ENCODE peak calls at places on chromosomes 7 and 10, in ten cellular contexts. V is PC-3, F is fibroblast of lung, X is right lobe of liver, S is A673, O is pancreas, T is body of pancreas, Y is lower lobe of right lung, E is upper lobe of left lung, M is upper lobe of right lung. J is an unnamed sample. For H3K4me1, the result is how much of the 10 kb centered on the place peaks cover.

GRCh38 chr7:128882134-128882533 is 19.5 kb downstream of the ATP6V1F start:
- DNase-seq in F (no peak), M (peak), O (no peak), X (peak), Y (peak), T (no peak), S (no peak), V (no peak), E (no peak), J (no peak)

GRCh38 chr7:1372063-1372462 is 87.2 kb downstream of the MICALL2 start:
- DNase-seq in E (no peak), O (no peak), F (no peak), S (no peak), Y (no peak), T (no peak), M (no peak), X (peak), V (no peak), J (no peak)

GRCh38 chr10:42367532-42368230 is 270.7 kb downstream of the ZNF33B start:
- DNase-seq in S (no peak), F (peak), E (peak), X (peak), Y (peak), V (peak), T (peak), M (peak), O (peak), J (peak)

GRCh38 chr10:76126607-76127190 is 695.3 kb downstream of the LRMDA start:
- DNase-seq in S (no peak), E (no peak), M (no peak), F (peak), T (no peak), V (no peak), Y (no peak), O (no peak), X (no peak), J (no peak)

GRCh38 chr7:142057101-142057500 is 54.4 kb upstream of the MGAM2 start:
- DNase-seq in F (no peak), V (no peak), M (no peak), S (no peak), Y (no peak), O (no peak), T (no peak), X (no peak), E (no peak), J (no peak)

GRCh38 chr10:78277734-78278404 is 244.2 kb downstream of the RPS24 start:
- DNase-seq in X (no peak), T (peak), S (no peak), V (peak), O (no peak), F (peak), E (no peak), M (no peak), Y (no peak), J (no peak)

GRCh38 chr7:1691096-1691495 is 21.0 kb downstream of the ELFN1 start:
- DNase-seq in M (peak), O (no peak), E (no peak), T (peak), F (no peak), V (no peak), S (no peak), Y (no peak), X (no peak), J (peak)

GRCh38 chr10:32139223-32140073 is 83.2 kb upstream of the KIF5B start:
- DNase-seq in T (peak), X (peak), Y (peak), V (peak), E (peak), S (peak), F (peak), M (peak), O (peak), J (peak)

GRCh38 chr10:12448729-12449391 is 99.5 kb downstream of the CAMK1D start:
- DNase-seq in M (no peak), E (no peak), V (peak), T (no peak), X (no peak), S (peak), Y (no peak), F (peak), O (no peak), J (peak)

GRCh38 chr10:34967411-34967880 is 122.7 kb downstream of the CUL2 start:
- DNase-seq in E (no peak), S (no peak), Y (no peak), V (no peak), F (peak), T (peak), O (no peak), X (peak), M (no peak), J (peak)

GRCh38 chr7:113087278-113087998 is 811 bp upstream of the GPR85 start:
- DNase-seq in T (no peak), Y (no peak), V (peak), E (no peak), M (no peak), X (no peak), O (no peak), S (peak), F (peak), J (no peak)

GRCh38 chr7:109821156-109821555 is 1251.5 kb downstream of the DNAJB9 start:
- DNase-seq in V (no peak), X (no peak), Y (no peak), S (no peak), F (peak), O (no peak), E (no peak), M (no peak), T (no peak), J (no peak)

GRCh38 chr7:126574276-126574675 is 678.5 kb downstream of the GRM8 start:
- DNase-seq in X (no peak), F (peak), M (no peak), O (no peak), S (no peak), V (peak), Y (no peak), E (no peak), T (no peak), J (no peak)

GRCh38 chr7:90701021-90701420 is 104.9 kb downstream of the CDK14 start:
- DNase-seq in E (no peak), X (no peak), M (no peak), V (no peak), T (no peak), O (no peak), Y (no peak), F (no peak), S (no peak), J (no peak)

GRCh38 chr10:64977912-64978311 is 1456.7 kb downstream of the REEP3 start:
- DNase-seq in E (no peak), Y (no peak), V (peak), M (no peak), S (no peak), X (no peak), F (no peak), O (no peak), T (no peak), J (no peak)

GRCh38 chr10:47058303-47058702 is 147.1 kb downstream of the PTPN20 start:
- DNase-seq in V (no peak), S (no peak), O (no peak), E (no peak), Y (no peak), X (no peak), T (no peak), M (no peak), F (no peak), J (no peak)

GRCh38 chr7:138519061-138519798 is 59.2 kb downstream of the TRIM24 start:
- DNase-seq in M (no peak), X (no peak), E (no peak), O (no peak), Y (no peak), T (no peak), S (no peak), F (no peak), V (no peak), J (no peak)

GRCh38 chr10:129033354-129033729 is 433.7 kb upstream of the MGMT start:
- DNase-seq in E (no peak), M (no peak), T (no peak), X (no peak), F (no peak), V (no peak), O (no peak), Y (no peak), S (peak), J (no peak)

GRCh38 chr7:22280031-22280430 is 76.9 kb downstream of the RAPGEF5 start:
- DNase-seq in M (no peak), S (no peak), T (no peak), X (no peak), O (no peak), V (no peak), Y (no peak), E (no peak), F (no peak), J (no peak)

GRCh38 chr10:127872011-127872741 is 20.6 kb downstream of the CLRN3 start:
- DNase-seq in V (no peak), S (peak), F (peak), E (no peak), X (no peak), M (no peak), T (no peak), Y (no peak), O (no peak), J (peak)

GRCh38 chr7:75662579-75663301 is 76.0 kb downstream of the HIP1 start:
- DNase-seq in V (no peak), O (no peak), M (no peak), E (no peak), X (no peak), Y (no peak), T (no peak), F (no peak), S (no peak), J (no peak)

GRCh38 chr10:63614371-63614891 is 93.2 kb downstream of the REEP3 start:
- DNase-seq in F (peak), Y (no peak), X (no peak), S (peak), M (no peak), V (no peak), E (no peak), O (no peak), T (no peak), J (no peak)

GRCh38 chr7:80929619-80930018 is 10.8 kb upstream of the SEMA3C start:
- DNase-seq in M (no peak), V (peak), S (no peak), X (no peak), Y (no peak), F (peak), T (no peak), O (no peak), E (no peak), J (no peak)

GRCh38 chr7:2211259-2211575 is 21.5 kb downstream of the MAD1L1 start:
- DNase-seq in F (no peak), V (no peak), M (peak), O (no peak), X (peak), Y (peak), S (no peak), E (peak), T (no peak), J (no peak)

GRCh38 chr7:74452748-74453320 is 872 bp upstream of the GTF2IRD1 start:
- DNase-seq in F (peak), M (no peak), V (no peak), E (no peak), Y (no peak), S (no peak), X (peak), T (peak), O (peak), J (peak)

GRCh38 chr7:83130623-83131545 is 31.8 kb downstream of the PCLO start:
- DNase-seq in Y (no peak), F (peak), X (no peak), O (no peak), S (no peak), M (no peak), E (no peak), V (peak), T (peak), J (no peak)

GRCh38 chr10:78863121-78863520 is 205.6 kb upstream of the ZMIZ1 start:
- DNase-seq in V (no peak), X (no peak), T (no peak), S (no peak), O (no peak), M (no peak), Y (no peak), F (no peak), E (no peak), J (no peak)

GRCh38 chr10:131961777-131962450 is 19.8 kb downstream of the BNIP3 start:
- DNase-seq in V (no peak), F (no peak), S (peak), T (peak), Y (no peak), M (peak), E (peak), X (no peak), O (peak), J (no peak)
- H3K4me3 ChIP-seq in V (no peak), F (no peak), S (no peak), T (no peak), Y (peak), M (no peak), E (no peak), X (no peak), O (no peak), J (no peak)

DNA sequence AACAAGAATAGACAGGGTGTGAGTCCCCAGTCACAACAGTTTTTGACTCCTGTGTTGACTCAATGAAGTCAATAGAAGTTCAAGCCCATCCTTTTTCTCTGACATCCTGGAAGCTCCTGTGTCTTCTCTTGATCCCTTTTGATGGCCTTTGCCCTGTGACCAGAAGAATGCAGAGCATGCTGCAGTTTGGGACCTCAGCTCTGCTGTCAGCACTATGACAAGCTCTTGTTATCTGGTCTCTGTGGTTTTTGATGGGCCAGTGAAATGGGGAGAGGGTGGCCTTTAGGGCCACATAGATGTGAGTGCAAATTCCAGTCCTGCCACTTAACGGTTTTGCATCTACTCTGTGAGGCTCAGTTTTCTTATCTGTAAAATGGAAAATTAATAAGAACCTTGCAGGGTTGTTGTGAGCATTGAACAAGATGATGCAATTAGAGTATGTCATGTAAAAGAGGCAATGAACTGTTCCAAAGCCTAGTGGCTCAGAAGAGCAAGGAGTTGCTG is 102.4 kb upstream of the IKZF1 start:
- DNase-seq in M (no peak), V (no peak), T (no peak), E (no peak), O (no peak), S (no peak), F (no peak), X (no peak), Y (no peak), J (no peak)
- H3K4me1 ChIP-seq in M (under half), V (under half), T (under half), E (under half), O (under half), S (under half), F (under half), X (under half), Y (under half), J (under half)

GRCh38 chr7:99733448-99733847 is 1.5 kb downstream of the CYP3A7 start:
- DNase-seq in Y (no peak), T (no peak), E (no peak), M (no peak), F (no peak), O (no peak), S (peak), V (no peak), X (no peak), J (no peak)
- TF ChIP-seq CTCF in Y (peak), T (no peak), E (no peak), M (peak), F (peak), O (no peak), S (peak), V (peak), X (no peak), J (no peak)

GRCh38 chr7:101950450-101951119 is 133.2 kb downstream of the CUX1 start:
- DNase-seq in Y (no peak), F (peak), E (no peak), V (peak), O (no peak), S (peak), T (no peak), M (no peak), X (no peak), J (no peak)

GRCh38 chr7:101951757-101952156 is 134.3 kb downstream of the CUX1 start:
- DNase-seq in F (no peak), M (no peak), X (no peak), V (no peak), O (no peak), S (no peak), Y (no peak), T (no peak), E (no peak), J (no peak)

GRCh38 chr7:101952355-101953247 is 135.2 kb downstream of the CUX1 start:
- DNase-seq in Y (no peak), S (peak), V (peak), O (no peak), M (no peak), F (peak), T (no peak), E (no peak), X (no peak), J (peak)

GRCh38 chr7:101954494-101954893 is 137.1 kb downstream of the CUX1 start:
- DNase-seq in X (no peak), T (no peak), V (no peak), O (no peak), M (no peak), E (no peak), S (no peak), Y (no peak), F (no peak), J (no peak)

DNA sequence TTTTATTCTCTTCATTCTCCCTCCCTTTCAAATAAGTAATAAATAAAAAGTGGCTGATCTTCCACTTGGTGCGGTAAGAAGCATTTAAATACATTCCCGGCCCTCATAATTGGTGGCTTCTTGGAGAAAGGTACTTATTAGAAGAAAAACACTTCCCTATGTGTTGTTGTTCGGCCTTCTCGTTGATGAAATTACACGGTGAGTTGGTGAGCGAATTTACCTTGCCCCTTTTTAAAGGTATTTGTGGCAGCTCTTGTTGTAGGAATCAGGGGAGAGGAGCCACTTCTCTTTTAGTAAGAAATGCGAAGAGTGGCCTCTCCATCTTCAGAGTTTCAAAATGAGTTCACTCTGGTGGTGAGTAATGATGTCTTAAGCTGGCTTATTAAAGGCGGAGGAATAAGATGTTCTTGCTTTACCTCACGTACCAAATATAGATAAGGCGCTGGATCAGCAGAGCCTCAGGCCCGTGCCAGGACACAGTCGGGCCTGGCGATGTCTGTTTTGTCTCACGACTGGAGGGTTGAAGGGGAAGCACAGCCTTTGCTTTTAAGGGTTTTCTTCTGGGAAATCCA is 135.9 kb downstream of the CUX1 start:
- DNase-seq in V (peak), M (no peak), S (no peak), F (peak), Y (no peak), E (no peak), T (peak), X (no peak), O (no peak), J (peak)
- H3K4me3 ChIP-seq in V (peak), M (no peak), S (no peak), F (no peak), Y (no peak), E (no peak), T (no peak), X (no peak), O (no peak), J (no peak)

DNA sequence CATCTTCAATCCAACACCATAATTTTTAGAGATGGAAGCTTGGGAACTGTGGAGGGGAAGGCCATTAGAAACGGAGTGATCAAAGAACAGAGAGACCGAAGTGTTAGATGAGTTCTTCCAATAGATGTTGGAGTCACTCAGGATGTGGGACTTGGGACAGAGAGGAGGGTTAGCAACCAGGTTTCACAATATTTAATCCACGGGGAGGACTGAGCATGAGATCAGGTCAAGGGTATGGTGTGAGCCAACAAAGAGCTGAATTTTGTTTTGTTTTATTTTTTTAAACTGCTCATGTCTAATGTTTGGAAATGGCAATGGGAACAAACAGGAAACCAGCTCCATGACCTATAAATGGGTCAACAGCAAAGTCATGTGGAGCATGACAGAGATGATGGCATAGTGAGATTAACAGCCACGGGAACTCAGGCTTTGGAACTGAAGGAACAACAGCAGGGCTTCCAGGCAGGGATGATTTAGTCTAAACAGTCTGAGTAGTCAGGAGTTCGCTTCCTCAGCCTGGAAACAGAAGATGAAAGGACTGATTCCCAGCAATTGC is 38.9 kb upstream of the AMPH start:
- DNase-seq in Y (no peak), O (no peak), V (no peak), E (no peak), X (no peak), S (no peak), M (no peak), F (no peak), T (no peak), J (no peak)
- H3K4me1 ChIP-seq in Y (under half), O (under half), V (under half), E (under half), X (under half), S (under half), M (under half), F (under half), T (under half), J (under half)

DNA sequence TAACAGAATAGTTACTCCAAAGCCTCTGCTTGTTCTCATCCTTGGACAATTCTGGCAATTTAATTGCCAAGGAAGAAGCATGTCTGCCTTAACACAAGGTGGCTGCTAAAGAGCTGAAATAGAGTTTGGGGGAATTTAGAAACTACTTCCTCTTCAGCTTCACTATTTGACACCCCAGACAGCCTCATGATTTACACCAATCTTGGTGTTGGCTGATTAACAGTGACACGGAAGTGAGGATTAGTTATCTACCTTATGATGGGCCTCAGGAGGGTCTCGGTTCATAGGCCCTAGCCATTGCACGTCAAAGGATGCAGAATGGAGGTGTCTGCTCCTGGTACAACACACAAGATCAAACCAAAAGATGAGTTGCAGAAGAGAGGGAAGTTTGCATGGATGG is 102.4 kb downstream of the RELN start:
- DNase-seq in O (no peak), E (no peak), T (no peak), F (no peak), Y (no peak), V (no peak), X (no peak), S (no peak), M (no peak), J (no peak)
- TF ChIP-seq CTCF in O (no peak), E (no peak), T (no peak), F (no peak), Y (no peak), V (no peak), X (no peak), S (no peak), M (no peak), J (no peak)

DNA sequence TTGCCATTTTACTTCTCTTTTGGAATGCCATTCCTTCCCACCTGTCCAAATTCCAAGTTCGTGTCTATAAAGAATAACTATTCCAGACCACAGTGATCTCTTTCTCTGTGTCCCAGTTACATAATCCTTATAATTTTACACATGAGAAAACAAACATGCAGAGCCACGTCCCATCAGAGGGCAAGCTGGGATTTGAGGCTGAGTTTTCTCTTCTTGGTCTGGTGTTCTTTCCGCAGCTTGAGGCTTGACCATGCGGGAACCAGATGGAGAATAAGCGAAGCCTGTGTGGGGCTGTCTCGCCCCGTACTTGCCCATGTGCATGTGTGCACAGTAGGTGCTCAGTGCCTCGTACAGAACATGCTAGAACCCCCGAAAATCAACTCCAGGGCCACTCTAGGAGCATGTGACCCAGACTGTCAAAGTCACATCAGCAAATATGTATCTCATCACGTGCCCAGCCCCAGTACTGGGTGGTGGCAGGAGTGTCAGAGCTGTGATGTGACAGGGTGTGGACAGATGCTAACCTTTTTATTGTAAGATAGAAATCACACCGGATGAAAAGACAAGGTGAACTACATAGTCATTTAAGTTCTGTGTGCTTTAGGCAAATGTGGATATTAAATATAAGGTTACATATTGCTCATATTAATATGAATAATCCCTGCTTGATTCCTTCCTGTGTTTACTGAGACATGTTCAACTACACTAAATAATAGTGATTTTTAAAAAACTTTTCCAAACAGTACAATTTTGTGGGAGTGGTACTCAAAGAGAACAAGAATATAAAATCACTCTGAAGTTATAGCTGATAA is 3.2 kb downstream of the INSIG1 start:
- DNase-seq in V (no peak), O (no peak), E (no peak), T (peak), M (no peak), S (no peak), Y (no peak), F (no peak), X (peak), J (no peak)
- H3K4me3 ChIP-seq in V (peak), O (peak), E (peak), T (no peak), M (peak), S (peak), Y (peak), F (peak), X (peak), J (no peak)